ENCODE peak calls at places on chromosome 7, in eight cellular contexts. M, E, V, O, B, G, F and L are unnamed samples.

GRCh38 chr7:55074008-55074499 is 55.2 kb downstream of the EGFR start:
- DNase-seq in M (no peak), E (no peak), V (no peak), O (no peak), B (peak; percentile 81), G (peak; percentile 32), F (peak; percentile 79), L (peak; percentile 99)

GRCh38 chr7:130274983-130275649 is 8.5 kb downstream of the CPA2 start:
- DNase-seq in M (no peak), E (peak; percentile 32), V (no peak), O (no peak), B (no peak), G (no peak), F (no peak), L (no peak)

GRCh38 chr7:80623465-80624252 is 14.8 kb upstream of the CD36 start:
- DNase-seq in M (no peak), E (no peak), V (no peak), O (no peak), B (no peak), G (no peak), F (no peak), L (no peak)

GRCh38 chr7:111262293-111263116 is 171.6 kb downstream of the LRRN3 start:
- DNase-seq in M (no peak), E (no peak), V (no peak), O (no peak), B (no peak), G (no peak), F (no peak), L (no peak)

GRCh38 chr7:155998328-155998691 is 186.0 kb upstream of the SHH start:
- DNase-seq in M (no peak), E (no peak), V (no peak), O (peak; percentile 77), B (no peak), G (no peak), F (no peak), L (no peak)

GRCh38 chr7:132817844-132818427 is 241.7 kb upstream of the PLXNA4 start:
- DNase-seq in M (no peak), E (no peak), V (no peak), O (no peak), B (no peak), G (no peak), F (peak; percentile 47), L (no peak)

GRCh38 chr7:20199015-20199737 is 18.0 kb downstream of the MACC1 start:
- DNase-seq in M (no peak), E (peak; percentile 78), V (no peak), O (no peak), B (peak; percentile 74), G (no peak), F (peak; percentile 87), L (peak; percentile 92)

GRCh38 chr7:100166966-100167911 is 1.2 kb downstream of the GAL3ST4 start:
- DNase-seq in M (no peak), E (no peak), V (no peak), O (no peak), B (no peak), G (no peak), F (no peak), L (no peak)

GRCh38 chr7:95996886-95997285 is 224.5 kb downstream of the DYNC1I1 start:
- DNase-seq in M (no peak), E (no peak), V (no peak), O (no peak), B (no peak), G (no peak), F (no peak), L (no peak)